ENCODE peak calls at places on chromosomes 13 and 19, in ten cellular contexts. One of them, this sample, is unnamed. For H3K4me1, the result is how much of the 10 kb centered on the place peaks cover.

GRCh38 chr13:42363941-42364612 is 92.1 kb downstream of the AKAP11 start:
- DNase-seq in H1: no peak
- DNase-seq in stomach: no peak
- DNase-seq in upper lobe of left lung: no peak
- DNase-seq in transverse colon: no peak
- DNase-seq in SK-N-SH: no peak
- DNase-seq in GM12878: no peak
- DNase-seq in suprapubic skin: no peak
- DNase-seq in K562: no peak
- DNase-seq in sigmoid colon: no peak
- DNase-seq in this sample: peak

GRCh38 chr13:41720839-41721561 is 239.9 kb downstream of the VWA8 start:
- DNase-seq in H1: no peak
- DNase-seq in stomach: no peak
- DNase-seq in upper lobe of left lung: no peak
- DNase-seq in transverse colon: no peak
- DNase-seq in SK-N-SH: no peak
- DNase-seq in GM12878: no peak
- DNase-seq in suprapubic skin: no peak
- DNase-seq in K562: no peak
- DNase-seq in sigmoid colon: no peak
- DNase-seq in this sample: no peak

GRCh38 chr13:85638265-85638664 is 161.0 kb downstream of the SLITRK6 start:
- DNase-seq in H1: no peak
- DNase-seq in stomach: no peak
- DNase-seq in upper lobe of left lung: peak
- DNase-seq in transverse colon: no peak
- DNase-seq in SK-N-SH: no peak
- DNase-seq in GM12878: no peak
- DNase-seq in suprapubic skin: no peak
- DNase-seq in K562: no peak
- DNase-seq in sigmoid colon: no peak
- DNase-seq in this sample: no peak

GRCh38 chr19:19860756-19861390 is 4.8 kb upstream of the ZNF253 start:
- DNase-seq in H1: peak
- DNase-seq in stomach: no peak
- DNase-seq in upper lobe of left lung: peak
- DNase-seq in transverse colon: no peak
- DNase-seq in SK-N-SH: peak
- DNase-seq in GM12878: no peak
- DNase-seq in suprapubic skin: no peak
- DNase-seq in K562: peak
- DNase-seq in sigmoid colon: no peak
- DNase-seq in this sample: no peak

GRCh38 chr19:7063764-7064418 is 5.4 kb upstream of the MBD3L3 start:
- DNase-seq in H1: no peak
- DNase-seq in stomach: no peak
- DNase-seq in upper lobe of left lung: no peak
- DNase-seq in transverse colon: no peak
- DNase-seq in SK-N-SH: no peak
- DNase-seq in GM12878: no peak
- DNase-seq in suprapubic skin: no peak
- DNase-seq in K562: no peak
- DNase-seq in sigmoid colon: no peak
- DNase-seq in this sample: no peak

GRCh38 chr19:19115954-19116353 is 22.3 kb downstream of the TMEM161A start:
- DNase-seq in H1: no peak
- DNase-seq in stomach: peak
- DNase-seq in upper lobe of left lung: no peak
- DNase-seq in transverse colon: peak
- DNase-seq in SK-N-SH: peak
- DNase-seq in GM12878: no peak
- DNase-seq in suprapubic skin: no peak
- DNase-seq in K562: peak
- DNase-seq in sigmoid colon: no peak
- DNase-seq in this sample: no peak

GRCh38 chr13:100130092-100130491 is 41.2 kb downstream of the PCCA start:
- DNase-seq in H1: no peak
- DNase-seq in stomach: no peak
- DNase-seq in upper lobe of left lung: no peak
- DNase-seq in transverse colon: no peak
- DNase-seq in SK-N-SH: no peak
- DNase-seq in GM12878: no peak
- DNase-seq in suprapubic skin: no peak
- DNase-seq in K562: no peak
- DNase-seq in sigmoid colon: no peak
- DNase-seq in this sample: no peak

GRCh38 chr19:20482721-20483120 is 82.9 kb downstream of the ZNF737 start:
- DNase-seq in H1: peak
- DNase-seq in stomach: no peak
- DNase-seq in upper lobe of left lung: no peak
- DNase-seq in transverse colon: no peak
- DNase-seq in SK-N-SH: no peak
- DNase-seq in GM12878: no peak
- DNase-seq in suprapubic skin: no peak
- DNase-seq in K562: no peak
- DNase-seq in sigmoid colon: no peak
- DNase-seq in this sample: no peak

GRCh38 chr13:97328222-97328790 is 105.7 kb upstream of the RAP2A start:
- DNase-seq in H1: peak
- DNase-seq in stomach: no peak
- DNase-seq in upper lobe of left lung: no peak
- DNase-seq in transverse colon: no peak
- DNase-seq in SK-N-SH: no peak
- DNase-seq in GM12878: no peak
- DNase-seq in suprapubic skin: no peak
- DNase-seq in K562: no peak
- DNase-seq in sigmoid colon: no peak
- DNase-seq in this sample: peak

GRCh38 chr19:3095375-3096191 is 1.4 kb downstream of the GNA11 start:
- DNase-seq in H1: peak
- DNase-seq in stomach: no peak
- DNase-seq in upper lobe of left lung: peak
- DNase-seq in transverse colon: peak
- DNase-seq in SK-N-SH: no peak
- DNase-seq in GM12878: no peak
- DNase-seq in suprapubic skin: peak
- DNase-seq in K562: peak
- DNase-seq in sigmoid colon: no peak
- DNase-seq in this sample: no peak

GRCh38 chr13:66264976-66265375 is 965.2 kb downstream of the PCDH9 start:
- DNase-seq in H1: no peak
- DNase-seq in stomach: no peak
- DNase-seq in upper lobe of left lung: no peak
- DNase-seq in transverse colon: no peak
- DNase-seq in SK-N-SH: no peak
- DNase-seq in GM12878: no peak
- DNase-seq in suprapubic skin: no peak
- DNase-seq in K562: no peak
- DNase-seq in sigmoid colon: no peak
- DNase-seq in this sample: no peak

GRCh38 chr19:37903096-37903495 is 3.3 kb downstream of the WDR87 start:
- DNase-seq in H1: no peak
- DNase-seq in stomach: no peak
- DNase-seq in upper lobe of left lung: no peak
- DNase-seq in transverse colon: no peak
- DNase-seq in SK-N-SH: no peak
- DNase-seq in GM12878: no peak
- DNase-seq in suprapubic skin: no peak
- DNase-seq in K562: no peak
- DNase-seq in sigmoid colon: no peak
- DNase-seq in this sample: no peak

GRCh38 chr13:93318538-93318937 is 91.9 kb downstream of the GPC6 start:
- DNase-seq in H1: no peak
- DNase-seq in stomach: no peak
- DNase-seq in upper lobe of left lung: no peak
- DNase-seq in transverse colon: no peak
- DNase-seq in SK-N-SH: no peak
- DNase-seq in GM12878: no peak
- DNase-seq in suprapubic skin: no peak
- DNase-seq in K562: no peak
- DNase-seq in sigmoid colon: no peak
- DNase-seq in this sample: no peak

GRCh38 chr13:114078501-114079451 is 53.6 kb downstream of the RASA3 start:
- DNase-seq in H1: no peak
- DNase-seq in stomach: peak
- DNase-seq in upper lobe of left lung: peak
- DNase-seq in transverse colon: peak
- DNase-seq in SK-N-SH: no peak
- DNase-seq in GM12878: no peak
- DNase-seq in suprapubic skin: peak
- DNase-seq in K562: no peak
- DNase-seq in sigmoid colon: peak
- DNase-seq in this sample: no peak

GRCh38 chr19:1513492-1514294 is 874 bp upstream of the ADAMTSL5 start:
- DNase-seq in H1: no peak
- DNase-seq in stomach: peak
- DNase-seq in upper lobe of left lung: peak
- DNase-seq in transverse colon: peak
- DNase-seq in SK-N-SH: peak
- DNase-seq in GM12878: no peak
- DNase-seq in suprapubic skin: no peak
- DNase-seq in K562: peak
- DNase-seq in sigmoid colon: no peak
- DNase-seq in this sample: no peak

GRCh38 chr19:56092685-56093631 is 28.1 kb downstream of the ZNF787 start:
- DNase-seq in H1: no peak
- DNase-seq in stomach: no peak
- DNase-seq in upper lobe of left lung: peak
- DNase-seq in transverse colon: no peak
- DNase-seq in SK-N-SH: no peak
- DNase-seq in GM12878: no peak
- DNase-seq in suprapubic skin: peak
- DNase-seq in K562: no peak
- DNase-seq in sigmoid colon: no peak
- DNase-seq in this sample: no peak
- TF ChIP-seq POLR2AphosphoS5 in H1: peak
- TF ChIP-seq POLR2AphosphoS5 in stomach: no peak
- TF ChIP-seq POLR2AphosphoS5 in upper lobe of left lung: no peak
- TF ChIP-seq POLR2AphosphoS5 in transverse colon: no peak
- TF ChIP-seq POLR2AphosphoS5 in SK-N-SH: no peak
- TF ChIP-seq POLR2AphosphoS5 in GM12878: peak
- TF ChIP-seq POLR2AphosphoS5 in suprapubic skin: no peak
- TF ChIP-seq POLR2AphosphoS5 in K562: no peak
- TF ChIP-seq POLR2AphosphoS5 in sigmoid colon: no peak
- TF ChIP-seq POLR2AphosphoS5 in this sample: no peak

GRCh38 chr13:79404985-79405384 is 1.1 kb downstream of the RBM26 start:
- DNase-seq in H1: no peak
- DNase-seq in stomach: no peak
- DNase-seq in upper lobe of left lung: no peak
- DNase-seq in transverse colon: no peak
- DNase-seq in SK-N-SH: no peak
- DNase-seq in GM12878: no peak
- DNase-seq in suprapubic skin: no peak
- DNase-seq in K562: peak
- DNase-seq in sigmoid colon: no peak
- DNase-seq in this sample: no peak

GRCh38 chr13:79404361-79404760 is 1.7 kb downstream of the RBM26 start:
- DNase-seq in H1: no peak
- DNase-seq in stomach: no peak
- DNase-seq in upper lobe of left lung: no peak
- DNase-seq in transverse colon: no peak
- DNase-seq in SK-N-SH: no peak
- DNase-seq in GM12878: no peak
- DNase-seq in suprapubic skin: no peak
- DNase-seq in K562: no peak
- DNase-seq in sigmoid colon: no peak
- DNase-seq in this sample: no peak

GRCh38 chr13:79406597-79406908 is 498 bp upstream of the RBM26 start:
- DNase-seq in H1: no peak
- DNase-seq in stomach: no peak
- DNase-seq in upper lobe of left lung: no peak
- DNase-seq in transverse colon: no peak
- DNase-seq in SK-N-SH: no peak
- DNase-seq in GM12878: no peak
- DNase-seq in suprapubic skin: no peak
- DNase-seq in K562: no peak
- DNase-seq in sigmoid colon: no peak
- DNase-seq in this sample: no peak

GRCh38 chr13:79405831-79406596 is at the start of gene RBM26:
- DNase-seq in H1: peak
- DNase-seq in stomach: peak
- DNase-seq in upper lobe of left lung: peak
- DNase-seq in transverse colon: peak
- DNase-seq in SK-N-SH: peak
- DNase-seq in GM12878: peak
- DNase-seq in suprapubic skin: peak
- DNase-seq in K562: peak
- DNase-seq in sigmoid colon: peak
- DNase-seq in this sample: peak

GRCh38 chr13:79405501-79405830 is 589 bp downstream of the RBM26 start:
- DNase-seq in H1: no peak
- DNase-seq in stomach: no peak
- DNase-seq in upper lobe of left lung: no peak
- DNase-seq in transverse colon: no peak
- DNase-seq in SK-N-SH: no peak
- DNase-seq in GM12878: no peak
- DNase-seq in suprapubic skin: no peak
- DNase-seq in K562: no peak
- DNase-seq in sigmoid colon: peak
- DNase-seq in this sample: no peak
- TF ChIP-seq EP300 in H1: no peak
- TF ChIP-seq EP300 in stomach: no peak
- TF ChIP-seq EP300 in upper lobe of left lung: no peak
- TF ChIP-seq EP300 in transverse colon: no peak
- TF ChIP-seq EP300 in SK-N-SH: no peak
- TF ChIP-seq EP300 in GM12878: no peak
- TF ChIP-seq EP300 in suprapubic skin: no peak
- TF ChIP-seq EP300 in K562: no peak
- TF ChIP-seq EP300 in sigmoid colon: no peak
- TF ChIP-seq EP300 in this sample: no peak

GRCh38 chr19:29674374-29675119 is 9.3 kb downstream of the PLEKHF1 start:
- DNase-seq in H1: no peak
- DNase-seq in stomach: no peak
- DNase-seq in upper lobe of left lung: peak
- DNase-seq in transverse colon: no peak
- DNase-seq in SK-N-SH: no peak
- DNase-seq in GM12878: no peak
- DNase-seq in suprapubic skin: no peak
- DNase-seq in K562: no peak
- DNase-seq in sigmoid colon: peak
- DNase-seq in this sample: no peak
- H3K4me1 ChIP-seq in H1: under half
- H3K4me1 ChIP-seq in stomach: half or more
- H3K4me1 ChIP-seq in upper lobe of left lung: half or more
- H3K4me1 ChIP-seq in transverse colon: under half
- H3K4me1 ChIP-seq in SK-N-SH: under half
- H3K4me1 ChIP-seq in GM12878: under half
- H3K4me1 ChIP-seq in suprapubic skin: half or more
- H3K4me1 ChIP-seq in K562: under half
- H3K4me1 ChIP-seq in sigmoid colon: half or more
- H3K4me1 ChIP-seq in this sample: half or more

DNA sequence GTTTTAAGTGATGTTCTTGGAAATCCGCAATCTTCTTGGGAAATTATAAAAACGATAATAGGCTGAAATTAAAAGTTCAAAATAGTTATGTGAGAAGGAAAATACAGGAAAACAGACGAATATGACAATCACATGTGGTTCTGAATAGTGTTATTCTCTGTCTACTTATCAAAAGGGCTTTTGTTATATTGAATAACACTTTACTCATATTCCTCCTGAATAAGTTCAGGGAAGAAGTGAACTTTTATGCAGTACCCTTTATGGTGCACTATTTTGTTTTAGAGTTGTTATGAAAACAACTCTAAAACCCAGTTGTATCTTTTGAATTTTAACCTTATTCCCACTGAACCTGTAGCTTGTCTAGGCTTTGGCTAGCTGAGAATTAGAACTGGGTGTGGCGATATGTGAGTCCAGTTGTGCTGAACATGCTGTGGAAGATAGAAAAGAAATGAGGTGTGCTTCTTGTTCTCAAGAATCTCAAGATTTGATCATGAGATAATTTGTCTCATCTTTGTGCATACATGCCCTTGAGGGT is 384.4 kb downstream of the LMO7 start:
- DNase-seq in H1: no peak
- DNase-seq in stomach: no peak
- DNase-seq in upper lobe of left lung: no peak
- DNase-seq in transverse colon: no peak
- DNase-seq in SK-N-SH: no peak
- DNase-seq in GM12878: no peak
- DNase-seq in suprapubic skin: no peak
- DNase-seq in K562: no peak
- DNase-seq in sigmoid colon: no peak
- DNase-seq in this sample: no peak
- TF ChIP-seq POLR2AphosphoS5 in H1: no peak
- TF ChIP-seq POLR2AphosphoS5 in stomach: no peak
- TF ChIP-seq POLR2AphosphoS5 in upper lobe of left lung: no peak
- TF ChIP-seq POLR2AphosphoS5 in transverse colon: no peak
- TF ChIP-seq POLR2AphosphoS5 in SK-N-SH: no peak
- TF ChIP-seq POLR2AphosphoS5 in GM12878: no peak
- TF ChIP-seq POLR2AphosphoS5 in suprapubic skin: no peak
- TF ChIP-seq POLR2AphosphoS5 in K562: no peak
- TF ChIP-seq POLR2AphosphoS5 in sigmoid colon: no peak
- TF ChIP-seq POLR2AphosphoS5 in this sample: no peak